ENCODE peak calls at places on chromosomes 5 and 9, in nine cellular contexts. D, F, P, W, X, T, H, Q and E are unnamed samples.

GRCh38 chr9:131469951-131470350 is 32.8 kb upstream of the POMT1 start:
- DNase-seq in D (no peak), F (no peak), P (no peak), W (no peak), X (no peak), T (peak), H (no peak), Q (peak), E (no peak)

GRCh38 chr5:170479484-170479883 is 24.3 kb upstream of the KCNIP1 start:
- DNase-seq in D (no peak), F (no peak), P (peak), W (no peak), X (no peak), T (no peak), H (no peak), Q (no peak), E (no peak)

GRCh38 chr5:6486074-6486473 is 37.4 kb downstream of the UBE2QL1 start:
- DNase-seq in D (no peak), F (no peak), P (no peak), W (no peak), X (no peak), T (no peak), H (no peak), Q (no peak), E (no peak)

GRCh38 chr5:64315778-64316177 is 150.1 kb downstream of the RNF180 start:
- DNase-seq in D (peak), F (no peak), P (no peak), W (no peak), X (no peak), T (no peak), H (no peak), Q (no peak), E (no peak)

GRCh38 chr5:93581738-93582414 is 857 bp upstream of the NR2F1-AS1 start:
- DNase-seq in D (peak), F (no peak), P (peak), W (peak), X (no peak), T (no peak), H (no peak), Q (no peak), E (no peak)

GRCh38 chr9:36959681-36960574 is 74.1 kb downstream of the PAX5 start:
- DNase-seq in D (no peak), F (no peak), P (no peak), W (no peak), X (no peak), T (no peak), H (no peak), Q (no peak), E (peak)

GRCh38 chr5:136906545-136906944 is 541.2 kb upstream of the TRPC7 start:
- DNase-seq in D (no peak), F (no peak), P (no peak), W (no peak), X (no peak), T (no peak), H (no peak), Q (no peak), E (no peak)

GRCh38 chr5:6856658-6857057 is 143.4 kb downstream of the TENT4A start:
- DNase-seq in D (no peak), F (no peak), P (no peak), W (no peak), X (no peak), T (no peak), H (peak), Q (no peak), E (no peak)

GRCh38 chr9:33813712-33814641 is 3.0 kb upstream of the UBE2R2 start:
- DNase-seq in D (no peak), F (no peak), P (peak), W (no peak), X (no peak), T (no peak), H (no peak), Q (no peak), E (no peak)

GRCh38 chr9:126205260-126205659 is 121.4 kb upstream of the MVB12B start:
- DNase-seq in D (no peak), F (no peak), P (no peak), W (no peak), X (no peak), T (no peak), H (no peak), Q (no peak), E (no peak)

GRCh38 chr5:168689278-168689677 is 110.1 kb upstream of the PANK3 start:
- DNase-seq in D (no peak), F (no peak), P (no peak), W (no peak), X (no peak), T (no peak), H (no peak), Q (no peak), E (no peak)

GRCh38 chr9:68416891-68417570 is 60.6 kb downstream of the PGM5 start:
- DNase-seq in D (no peak), F (no peak), P (no peak), W (no peak), X (no peak), T (no peak), H (no peak), Q (no peak), E (no peak)

GRCh38 chr9:108103294-108103693 is 613.7 kb upstream of the KLF4 start:
- DNase-seq in D (no peak), F (no peak), P (peak), W (no peak), X (no peak), T (no peak), H (no peak), Q (no peak), E (no peak)

GRCh38 chr5:149854881-149855280 is 89.7 kb downstream of the PDE6A start:
- DNase-seq in D (no peak), F (no peak), P (no peak), W (no peak), X (no peak), T (no peak), H (no peak), Q (no peak), E (no peak)

GRCh38 chr5:502325-503079 is 21.7 kb downstream of the SLC9A3 start:
- DNase-seq in D (no peak), F (no peak), P (no peak), W (no peak), X (no peak), T (no peak), H (no peak), Q (no peak), E (no peak)

GRCh38 chr9:99299214-99300102 is 77.4 kb downstream of the SEC61B start:
- DNase-seq in D (peak), F (no peak), P (peak), W (no peak), X (no peak), T (no peak), H (no peak), Q (no peak), E (no peak)

GRCh38 chr9:38144421-38144820 is 75.4 kb upstream of the SHB start:
- DNase-seq in D (no peak), F (no peak), P (peak), W (no peak), X (no peak), T (no peak), H (no peak), Q (no peak), E (no peak)

GRCh38 chr5:132947661-132948060 is 15.8 kb downstream of the AFF4 start:
- DNase-seq in D (no peak), F (no peak), P (peak), W (no peak), X (no peak), T (no peak), H (no peak), Q (no peak), E (no peak)

GRCh38 chr5:75656311-75657003 is 45.2 kb downstream of the ANKDD1B start:
- DNase-seq in D (peak), F (no peak), P (peak), W (no peak), X (peak), T (no peak), H (peak), Q (no peak), E (no peak)

GRCh38 chr5:140113699-140114263 is at the start of gene PURA:
- DNase-seq in D (peak), F (peak), P (peak), W (peak), X (peak), T (peak), H (peak), Q (peak), E (peak)

GRCh38 chr5:43305948-43306563 is 7.2 kb downstream of the HMGCS1 start:
- DNase-seq in D (no peak), F (no peak), P (peak), W (no peak), X (peak), T (no peak), H (peak), Q (no peak), E (no peak)

GRCh38 chr9:5633243-5633642 is 4.3 kb downstream of the RIC1 start:
- DNase-seq in D (no peak), F (no peak), P (peak), W (no peak), X (no peak), T (no peak), H (no peak), Q (no peak), E (no peak)

GRCh38 chr5:53373420-53374188 is 106.8 kb upstream of the FST start:
- DNase-seq in D (no peak), F (no peak), P (peak), W (no peak), X (no peak), T (no peak), H (no peak), Q (no peak), E (no peak)

GRCh38 chr9:37839491-37840461 is 39.2 kb downstream of the DCAF10 start:
- DNase-seq in D (no peak), F (no peak), P (peak), W (no peak), X (no peak), T (no peak), H (no peak), Q (no peak), E (no peak)

GRCh38 chr9:3240651-3241268 is 285.0 kb downstream of the RFX3 start:
- DNase-seq in D (peak), F (no peak), P (peak), W (peak), X (peak), T (peak), H (peak), Q (peak), E (no peak)

GRCh38 chr5:84181093-84181492 is 203.6 kb downstream of the EDIL3 start:
- DNase-seq in D (no peak), F (no peak), P (peak), W (no peak), X (no peak), T (no peak), H (no peak), Q (no peak), E (no peak)

DNA sequence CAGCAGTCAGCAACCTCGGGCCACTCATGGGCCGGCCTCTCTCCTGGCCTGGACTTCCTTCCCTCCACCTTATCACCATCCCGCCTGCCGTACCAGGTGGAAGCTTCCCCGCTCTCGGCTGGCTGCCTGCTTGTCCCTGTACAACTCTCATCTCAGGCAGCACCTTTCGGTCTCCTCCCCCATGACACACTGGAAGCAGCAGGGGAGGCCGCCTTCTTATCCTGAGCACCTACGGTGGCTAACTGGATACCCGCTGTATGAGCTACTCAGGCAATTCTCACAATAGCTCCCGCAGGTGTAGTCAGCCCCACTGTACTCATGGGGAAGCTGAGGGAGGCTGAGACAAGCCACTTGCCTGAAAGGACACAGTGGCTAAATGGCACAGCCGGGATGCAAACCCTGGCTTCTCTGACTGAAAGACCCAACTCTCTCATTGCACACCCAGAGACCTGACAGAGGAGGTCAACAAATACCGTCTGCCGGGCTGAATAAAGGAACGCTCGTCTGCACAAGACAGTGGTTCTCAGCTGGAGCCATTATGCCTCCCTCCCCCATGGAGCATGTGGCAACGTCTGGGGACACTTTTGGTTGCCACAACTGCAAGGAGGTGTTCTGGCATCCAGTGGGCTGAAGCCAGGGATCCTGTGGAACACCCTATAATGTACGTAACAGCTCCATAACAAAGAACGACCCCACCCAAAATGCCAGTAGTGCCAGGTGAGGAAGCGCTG is 9.6 kb downstream of the STK10 start:
- DNase-seq in D (no peak), F (no peak), P (no peak), W (no peak), X (no peak), T (no peak), H (no peak), Q (no peak), E (peak)
- TF ChIP-seq POLR2A in D (no peak), F (no peak), P (no peak), W (no peak), X (no peak), T (no peak), H (no peak), Q (no peak), E (no peak)

DNA sequence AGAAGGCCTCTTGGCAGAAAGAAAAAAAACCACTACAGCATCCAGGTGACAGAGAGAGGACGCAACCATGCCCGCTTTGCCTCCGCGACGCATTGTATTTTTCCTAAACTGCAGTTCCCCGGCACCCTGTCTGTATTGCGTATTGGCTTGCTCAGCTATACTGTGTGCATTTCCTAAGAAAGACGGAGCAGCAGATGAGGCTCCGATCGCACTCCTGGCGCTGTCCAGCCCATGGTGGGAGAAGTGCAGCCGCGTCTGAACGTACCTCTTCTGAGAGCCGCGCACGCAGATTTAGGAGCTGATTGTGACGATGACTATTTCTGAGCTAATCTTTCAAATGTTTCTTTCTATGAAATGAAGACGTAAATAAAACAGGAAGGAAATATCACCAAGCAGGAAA is 366.5 kb downstream of the IRX1 start:
- DNase-seq in D (no peak), F (no peak), P (no peak), W (no peak), X (no peak), T (no peak), H (no peak), Q (no peak), E (no peak)
- H3K4me3 ChIP-seq in D (no peak), F (no peak), P (no peak), W (no peak), X (no peak), T (no peak), H (no peak), Q (no peak), E (no peak)

DNA sequence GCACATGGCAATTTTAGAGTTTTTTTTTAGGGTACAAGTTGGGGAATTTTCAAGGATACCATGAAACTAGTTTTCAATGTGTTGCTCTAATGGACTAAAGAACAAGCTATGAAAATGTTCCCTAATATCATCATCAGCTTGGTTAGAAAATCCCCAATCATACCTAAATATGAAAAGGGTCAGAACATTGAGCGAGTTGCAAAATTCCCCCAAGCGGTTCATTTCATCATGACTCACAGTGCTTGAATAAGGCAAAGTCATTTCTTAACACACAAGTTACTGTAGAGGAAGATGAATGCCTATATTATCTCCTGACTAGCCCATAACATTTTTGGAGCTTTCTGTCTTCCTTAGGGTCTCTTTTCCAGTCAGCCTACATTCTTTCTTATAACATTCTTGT is 62.7 kb downstream of the ST8SIA4 start:
- DNase-seq in D (no peak), F (no peak), P (peak), W (no peak), X (no peak), T (no peak), H (no peak), Q (no peak), E (no peak)
- TF ChIP-seq POLR2A in D (no peak), F (no peak), P (no peak), W (no peak), X (no peak), T (no peak), H (no peak), Q (no peak), E (no peak)

GRCh38 chr5:155080721-155081120 is 67.2 kb downstream of the KIF4B start:
- DNase-seq in D (no peak), F (no peak), P (no peak), W (no peak), X (no peak), T (no peak), H (no peak), Q (no peak), E (no peak)
- H3K4me3 ChIP-seq in D (no peak), F (no peak), P (no peak), W (no peak), X (no peak), T (no peak), H (no peak), Q (no peak), E (no peak)

DNA sequence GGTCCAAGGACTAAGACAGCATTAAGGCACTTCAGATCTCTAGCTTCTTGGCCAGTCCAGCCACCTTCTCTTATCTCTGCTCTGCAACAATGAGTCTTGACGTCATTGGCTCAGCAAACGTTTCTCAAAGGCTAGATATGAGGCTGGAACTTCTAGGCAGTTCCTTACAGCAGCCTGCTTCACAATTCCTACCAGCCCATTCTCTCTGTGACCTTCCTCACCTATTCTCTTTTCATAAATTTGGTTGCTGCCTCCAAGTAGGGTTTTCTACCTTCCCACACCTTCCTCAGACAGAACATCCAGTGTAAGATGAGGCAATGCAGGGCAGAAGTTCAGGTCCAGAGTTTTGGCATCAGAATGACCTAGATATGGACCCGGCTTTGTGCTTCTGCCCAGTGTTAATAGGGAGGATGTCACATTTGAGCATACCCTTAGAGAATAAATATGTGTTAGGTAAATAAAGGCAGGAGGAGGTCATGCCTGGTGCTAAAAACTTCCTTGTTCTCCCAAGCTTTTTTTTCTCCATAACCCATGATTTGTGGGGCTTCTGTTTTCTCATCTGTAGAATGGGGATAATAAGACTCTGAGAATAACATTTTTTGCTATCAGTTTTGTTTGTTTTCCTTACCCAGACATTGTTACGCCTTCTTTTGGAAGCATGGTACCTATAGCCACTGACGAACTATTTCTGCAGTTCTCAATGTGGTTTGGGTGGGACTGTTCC is 220.7 kb upstream of the TRIM32 start:
- DNase-seq in D (no peak), F (no peak), P (peak), W (no peak), X (no peak), T (no peak), H (no peak), Q (no peak), E (no peak)
- TF ChIP-seq POLR2A in D (no peak), F (no peak), P (no peak), W (no peak), X (no peak), T (no peak), H (no peak), Q (no peak), E (no peak)

GRCh38 chr5:59810041-59810440 is 83.5 kb downstream of the PDE4D start:
- DNase-seq in D (peak), F (peak), P (peak), W (peak), X (peak), T (peak), H (peak), Q (peak), E (peak)

GRCh38 chr5:59814563-59814872 is 79.0 kb downstream of the PDE4D start:
- DNase-seq in D (no peak), F (no peak), P (no peak), W (no peak), X (no peak), T (no peak), H (no peak), Q (no peak), E (no peak)

GRCh38 chr5:59816901-59817300 is 76.6 kb downstream of the PDE4D start:
- DNase-seq in D (no peak), F (no peak), P (no peak), W (no peak), X (no peak), T (no peak), H (no peak), Q (no peak), E (no peak)

GRCh38 chr5:59817536-59817935 is 76.0 kb downstream of the PDE4D start:
- DNase-seq in D (no peak), F (no peak), P (no peak), W (no peak), X (no peak), T (no peak), H (no peak), Q (no peak), E (no peak)

DNA sequence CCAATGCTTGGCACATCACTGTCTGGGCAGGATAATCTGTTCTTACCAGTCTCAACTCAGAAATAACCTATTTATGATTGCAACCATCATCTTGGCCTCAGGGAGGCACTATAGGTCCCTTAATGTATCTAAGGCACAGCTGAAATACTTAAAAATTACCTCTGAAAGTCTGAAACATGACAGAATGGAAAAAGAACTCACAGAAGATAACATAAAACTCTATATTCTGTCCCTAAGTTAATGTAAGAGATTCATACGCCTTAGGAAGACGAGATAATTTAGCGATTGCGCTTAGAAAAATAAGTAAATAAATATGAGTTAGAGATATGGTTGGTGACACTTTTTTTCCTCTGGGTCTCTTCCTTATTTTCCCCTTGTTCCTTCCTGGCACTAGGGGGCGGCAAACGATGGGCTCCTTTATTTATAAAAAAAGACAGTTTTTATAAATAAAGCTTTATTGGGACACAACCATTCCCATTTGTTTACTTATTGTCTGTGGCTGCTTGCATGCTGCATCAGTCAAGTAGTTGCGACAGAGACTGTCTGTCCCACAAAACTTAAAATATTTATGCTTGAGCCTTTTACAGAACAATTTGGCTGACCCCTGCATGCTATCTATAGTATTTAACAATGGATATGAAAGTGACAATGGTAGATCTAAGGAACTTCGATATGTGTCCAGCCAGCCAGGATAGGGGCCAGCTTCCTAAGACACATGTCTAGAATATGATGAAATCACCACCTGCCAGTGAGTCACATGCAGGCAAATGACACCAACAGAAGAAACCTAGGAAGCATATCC is 79.6 kb downstream of the PDE4D start:
- DNase-seq in D (peak), F (no peak), P (peak), W (no peak), X (peak), T (no peak), H (no peak), Q (no peak), E (no peak)
- H3K4me3 ChIP-seq in D (no peak), F (no peak), P (no peak), W (no peak), X (no peak), T (no peak), H (no peak), Q (no peak), E (no peak)